ENCODE peak calls at places on chromosomes 11 and 22, in seven cellular contexts. I is H1, Q is K562, N is SK-N-SH, S is GM12891, F is GM12878, O is HepG2. G is an unnamed sample.

GRCh38 chr22:39081557-39081956 is 4.5 kb downstream of the APOBEC3G start:
- DNase-seq in O (no peak), F (no peak), S (no peak), Q (no peak), N (no peak), I (no peak), G (no peak)

GRCh38 chr11:126132319-126132718 is 69.7 kb upstream of the CDON start:
- DNase-seq in N (no peak), I (no peak), S (no peak), O (no peak), F (no peak), Q (no peak), G (no peak)

GRCh38 chr11:3050386-3051325 is 6.6 kb downstream of the CARS1 start:
- DNase-seq in I (no peak), O (no peak), S (no peak), F (no peak), N (no peak), Q (no peak), G (no peak)

GRCh38 chr11:126140106-126140931 is 71.1 kb downstream of the RPUSD4 start:
- DNase-seq in Q (no peak), N (no peak), S (no peak), F (no peak), O (no peak), I (no peak), G (no peak)

GRCh38 chr11:118921929-118922744 is 3.6 kb downstream of the BCL9L start:
- DNase-seq in I (no peak), N (peak; percentile 80), O (peak; percentile 80), S (no peak), F (no peak), Q (no peak), G (no peak)

GRCh38 chr11:133052537-133052936 is 479.8 kb downstream of the OPCML start:
- DNase-seq in Q (no peak), S (no peak), N (no peak), F (no peak), O (no peak), I (no peak), G (no peak)

GRCh38 chr22:37032535-37033460 is 13.3 kb downstream of the MPST start:
- DNase-seq in F (no peak), S (no peak), N (no peak), I (no peak), O (peak; percentile 100), Q (no peak), G (no peak)

GRCh38 chr11:46044601-46045000 is 76.7 kb downstream of the PHF21A start:
- DNase-seq in Q (no peak), F (no peak), S (no peak), I (no peak), N (no peak), O (no peak), G (no peak)

GRCh38 chr11:69383946-69384547 is 90.1 kb downstream of the MYEOV start:
- DNase-seq in S (no peak), Q (no peak), N (no peak), O (no peak), F (no peak), I (no peak), G (peak; percentile 11)

GRCh38 chr11:68968306-68969255 is 12.2 kb downstream of the MRGPRD start:
- DNase-seq in F (no peak), N (no peak), Q (no peak), O (no peak), I (no peak), S (no peak), G (no peak)

GRCh38 chr11:115499241-115499799 is 4.9 kb downstream of the CADM1 start:
- DNase-seq in Q (no peak), I (no peak), S (no peak), O (no peak), F (no peak), N (peak; percentile 40), G (no peak)

GRCh38 chr11:5123802-5124521 is 14.2 kb downstream of the OR52A5 start:
- DNase-seq in S (no peak), F (peak; percentile 13), I (peak; percentile 44), O (peak; percentile 46), Q (peak; percentile 67), N (peak; percentile 22), G (no peak)

GRCh38 chr22:50318698-50319411 is 8.0 kb downstream of the DENND6B start:
- DNase-seq in Q (peak; percentile 82), F (no peak), N (peak; percentile 17), O (no peak), S (no peak), I (no peak), G (peak; percentile 31)

GRCh38 chr22:50319503-50319951 is 7.3 kb downstream of the DENND6B start:
- DNase-seq in I (no peak), N (no peak), Q (no peak), S (no peak), O (no peak), F (no peak), G (no peak)

GRCh38 chr22:50318356-50318697 is 8.5 kb downstream of the DENND6B start:
- DNase-seq in S (no peak), I (no peak), O (no peak), F (no peak), N (peak; percentile 54), Q (no peak), G (peak; percentile 20)

GRCh38 chr22:50320116-50320515 is 6.7 kb downstream of the DENND6B start:
- DNase-seq in I (no peak), Q (no peak), S (no peak), N (no peak), O (no peak), F (no peak), G (no peak)

GRCh38 chr22:50320671-50321325 is 6.0 kb downstream of the DENND6B start:
- DNase-seq in F (no peak), O (no peak), S (no peak), Q (no peak), I (no peak), N (peak; percentile 14), G (no peak)
- TF ChIP-seq TAF1 in F (no peak), O (no peak), S (no peak), Q (no peak), I (no peak), N (no peak), G (no peak)

GRCh38 chr11:12876340-12876739 is 132.8 kb upstream of the RASSF10 start:
- DNase-seq in Q (no peak), F (no peak), S (no peak), O (no peak), N (no peak), I (no peak), G (no peak)
- TF ChIP-seq TAF1 in Q (no peak), F (no peak), S (no peak), O (no peak), N (no peak), I (no peak), G (no peak)

DNA sequence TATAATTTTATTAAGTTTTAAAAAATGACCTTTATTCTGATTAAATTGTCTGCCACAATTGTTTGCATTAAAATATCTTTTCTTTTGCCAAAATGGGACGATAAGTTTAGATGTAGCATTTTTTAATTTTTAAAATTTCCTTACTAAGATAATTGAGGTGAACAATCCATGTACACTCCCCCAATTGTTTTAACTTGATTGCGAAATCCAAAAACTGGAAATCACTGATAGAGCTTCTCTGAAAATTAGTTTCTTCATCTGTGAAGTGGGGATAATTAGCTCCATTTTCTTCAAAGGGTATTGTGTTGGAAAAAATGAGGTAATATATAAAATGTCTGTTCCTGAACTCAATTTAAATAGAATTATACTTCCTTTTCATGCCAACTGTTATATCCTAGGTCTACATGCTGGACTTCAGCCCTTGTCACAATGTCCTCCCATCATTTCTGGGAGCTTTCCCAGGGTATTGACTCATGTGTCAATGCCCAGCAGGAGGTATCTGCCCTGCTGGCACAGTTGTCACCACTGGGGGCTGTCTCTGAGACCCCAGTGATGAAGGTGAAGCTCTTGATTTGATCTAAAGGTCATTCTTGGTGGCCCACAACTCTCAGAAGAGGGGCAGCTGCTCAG is 28.7 kb upstream of the NAV2 start:
- DNase-seq in Q (no peak), S (no peak), N (no peak), I (no peak), F (no peak), O (no peak), G (no peak)
- TF ChIP-seq TAF1 in Q (no peak), S (no peak), N (no peak), I (no peak), F (no peak), O (no peak), G (no peak)

DNA sequence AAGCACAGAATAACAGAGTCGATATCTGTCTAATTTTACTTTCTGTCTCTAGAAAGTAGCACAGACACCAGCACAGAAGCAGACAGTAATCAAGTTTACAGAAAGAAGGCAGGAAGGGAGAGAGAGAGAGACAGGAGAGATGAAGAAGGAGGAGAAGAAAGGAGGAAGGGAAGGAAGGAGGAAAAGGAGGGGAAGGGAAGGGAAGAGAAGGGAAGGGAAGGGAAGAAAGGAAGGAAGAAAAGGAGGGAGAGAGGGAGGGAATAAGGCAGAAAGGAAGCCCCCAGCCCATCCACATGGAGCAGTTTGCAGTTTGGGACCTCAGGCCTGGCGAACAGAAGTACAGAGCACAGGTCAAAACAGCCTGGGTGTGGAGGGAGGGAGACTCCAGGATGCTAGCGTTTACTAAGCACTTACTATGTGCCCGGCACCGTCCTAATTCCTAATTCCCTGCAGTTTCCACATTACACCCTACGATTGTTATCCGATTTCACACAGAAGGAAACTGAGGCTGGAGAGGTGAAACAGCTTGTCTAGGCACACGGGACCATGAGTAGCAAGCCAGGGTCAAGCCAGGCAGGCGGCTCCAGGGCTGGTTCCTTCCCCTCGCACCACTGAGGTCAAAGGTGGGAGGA is 46.0 kb upstream of the WNT7B start:
- DNase-seq in I (no peak), Q (no peak), O (no peak), F (no peak), N (no peak), S (no peak), G (no peak)
- TF ChIP-seq TAF1 in I (no peak), Q (no peak), O (no peak), F (no peak), N (no peak), S (no peak), G (no peak)

GRCh38 chr22:30453731-30454510 is 17.9 kb downstream of the SEC14L3 start:
- DNase-seq in F (no peak), S (no peak), O (no peak), N (peak; percentile 35), Q (no peak), I (no peak), G (no peak)

GRCh38 chr22:30457964-30458363 is 13.9 kb downstream of the SEC14L3 start:
- DNase-seq in S (no peak), F (no peak), Q (no peak), I (no peak), N (no peak), O (no peak), G (no peak)

GRCh38 chr22:30452861-30453260 is 19.0 kb downstream of the SEC14L3 start:
- DNase-seq in F (no peak), N (no peak), I (no peak), O (no peak), S (no peak), Q (no peak), G (no peak)
- TF ChIP-seq TAF1 in F (no peak), N (no peak), I (no peak), O (no peak), S (no peak), Q (no peak), G (no peak)

GRCh38 chr11:95570845-95571244 is 218.7 kb downstream of the FAM76B start:
- DNase-seq in Q (no peak), I (no peak), S (no peak), F (no peak), N (no peak), O (no peak), G (no peak)
- TF ChIP-seq TAF1 in Q (no peak), I (no peak), S (no peak), F (no peak), N (no peak), O (no peak), G (no peak)

GRCh38 chr11:75773595-75774353 is 5.2 kb downstream of the DGAT2 start:
- DNase-seq in S (peak; percentile 77), Q (peak; percentile 26), F (peak; percentile 92), N (no peak), I (no peak), O (no peak), G (peak; percentile 75)
- TF ChIP-seq TAF1 in S (no peak), Q (no peak), F (no peak), N (no peak), I (no peak), O (no peak), G (no peak)

G was measured in GM12892.